ENCODE peak calls at places on chromosomes 4 and X, in four cellular contexts. N, U, W and Y are unnamed samples.

GRCh38 chr4:67087897-67088296 is 457.4 kb downstream of the CENPC start:
- DNase-seq in W (peak; percentile 41), U (no peak), N (peak; percentile 45), Y (no peak)

GRCh38 chrX:20421275-20421674 is 154.6 kb upstream of the RPS6KA3 start:
- DNase-seq in U (no peak), W (no peak), N (no peak), Y (no peak)

GRCh38 chr4:168076989-168077725 is 15.2 kb upstream of the ANXA10 start:
- DNase-seq in N (peak; percentile 75), U (peak; percentile 68), W (peak; percentile 75), Y (peak; percentile 46)

GRCh38 chrX:78643106-78643505 is 16.0 kb downstream of the RTL3 start:
- DNase-seq in U (no peak), W (no peak), N (no peak), Y (no peak)

GRCh38 chr4:71062436-71062835 is 69.0 kb downstream of the DCK start:
- DNase-seq in N (no peak), W (no peak), U (no peak), Y (no peak)

GRCh38 chr4:16129336-16129735 is 45.5 kb upstream of the PROM1 start:
- DNase-seq in U (no peak), W (peak; percentile 35), N (peak; percentile 80), Y (no peak)

GRCh38 chrX:57821703-57822375 is 88.4 kb downstream of the ZXDA start:
- DNase-seq in W (no peak), U (peak; percentile 11), N (peak; percentile 20), Y (peak; percentile 32)

GRCh38 chrX:71253253-71254091 is 468 bp downstream of the ZMYM3 start:
- DNase-seq in U (peak; percentile 15), N (peak; percentile 58), W (peak; percentile 39), Y (no peak)

GRCh38 chrX:109685656-109686078 is 47.4 kb downstream of the ACSL4 start:
- DNase-seq in N (no peak), W (no peak), U (no peak), Y (no peak)

GRCh38 chr4:125780159-125780558 is 465.4 kb downstream of the FAT4 start:
- DNase-seq in N (no peak), U (no peak), W (no peak), Y (no peak)

GRCh38 chrX:154799554-154800348 is 5.5 kb downstream of the MPP1 start:
- DNase-seq in W (peak; percentile 62), U (peak; percentile 55), N (peak; percentile 57), Y (no peak)

GRCh38 chr4:54840992-54841768 is 183.4 kb downstream of the KIT start:
- DNase-seq in W (peak; percentile 30), N (no peak), U (no peak), Y (no peak)

GRCh38 chr4:175947117-175947722 is 118.4 kb upstream of the WDR17 start:
- DNase-seq in N (no peak), W (no peak), U (no peak), Y (no peak)

GRCh38 chrX:1725472-1725871 is 110.6 kb downstream of the ASMT start:
- DNase-seq in U (no peak), W (no peak), N (no peak), Y (no peak)

GRCh38 chr4:153497988-153498967 is 32.1 kb downstream of the TMEM131L start:
- DNase-seq in U (no peak), W (no peak), N (no peak), Y (no peak)

GRCh38 chrX:69493193-69493592 is 10.9 kb upstream of the NALF2 start:
- DNase-seq in N (peak; percentile 56), U (peak; percentile 31), W (peak; percentile 43), Y (no peak)

GRCh38 chrX:101595739-101596419 is 21.9 kb downstream of the ARMCX6 start:
- DNase-seq in W (no peak), N (peak; percentile 20), U (peak; percentile 62), Y (peak; percentile 38)

GRCh38 chr4:106315968-106316772 is at the start of the genes AIMP1 and TBCK:
- DNase-seq in W (peak; percentile 87), N (peak; percentile 91), U (peak; percentile 92), Y (peak; percentile 91)
- H3K4me1 ChIP-seq in W (peaks cover 58% of the 10 kb centered on the region), N (no peaks in the 10 kb centered on the region), U (peaks cover 4% of the 10 kb centered on the region), Y (peaks cover 11% of the 10 kb centered on the region)

DNA sequence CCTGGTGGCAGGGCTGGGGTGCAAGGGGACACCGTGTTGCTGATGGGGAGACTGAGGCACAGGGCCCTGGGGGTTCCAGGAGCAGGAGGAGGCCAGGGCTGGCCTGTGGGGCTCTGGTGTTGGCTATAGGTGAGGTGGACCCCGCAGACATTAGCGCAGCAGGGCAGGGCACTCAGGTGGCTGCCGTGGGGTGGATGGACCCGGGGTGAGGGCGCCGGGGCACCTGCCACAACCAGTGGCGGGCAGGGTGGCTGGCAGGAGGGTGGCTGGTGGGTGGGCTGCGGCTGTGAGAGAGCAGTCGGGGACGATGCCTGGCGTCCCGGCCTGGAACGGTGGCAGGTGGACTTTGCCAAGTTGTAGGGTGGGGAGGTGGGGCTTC is 6.9 kb downstream of the FGFR3 start:
- DNase-seq in W (no peak), N (no peak), U (no peak), Y (no peak)
- H3K4me1 ChIP-seq in W (peaks cover 22% of the 10 kb centered on the region), N (no peaks in the 10 kb centered on the region), U (peaks cover 4% of the 10 kb centered on the region), Y (no peaks in the 10 kb centered on the region)

GRCh38 chr4:140357868-140358267 is 15.6 kb upstream of the SCOC start:
- DNase-seq in U (no peak), N (no peak), W (no peak), Y (no peak)
- H3K4me1 ChIP-seq in U (peaks cover 8% of the 10 kb centered on the region), N (no peaks in the 10 kb centered on the region), W (peaks cover 11% of the 10 kb centered on the region), Y (no peaks in the 10 kb centered on the region)

DNA sequence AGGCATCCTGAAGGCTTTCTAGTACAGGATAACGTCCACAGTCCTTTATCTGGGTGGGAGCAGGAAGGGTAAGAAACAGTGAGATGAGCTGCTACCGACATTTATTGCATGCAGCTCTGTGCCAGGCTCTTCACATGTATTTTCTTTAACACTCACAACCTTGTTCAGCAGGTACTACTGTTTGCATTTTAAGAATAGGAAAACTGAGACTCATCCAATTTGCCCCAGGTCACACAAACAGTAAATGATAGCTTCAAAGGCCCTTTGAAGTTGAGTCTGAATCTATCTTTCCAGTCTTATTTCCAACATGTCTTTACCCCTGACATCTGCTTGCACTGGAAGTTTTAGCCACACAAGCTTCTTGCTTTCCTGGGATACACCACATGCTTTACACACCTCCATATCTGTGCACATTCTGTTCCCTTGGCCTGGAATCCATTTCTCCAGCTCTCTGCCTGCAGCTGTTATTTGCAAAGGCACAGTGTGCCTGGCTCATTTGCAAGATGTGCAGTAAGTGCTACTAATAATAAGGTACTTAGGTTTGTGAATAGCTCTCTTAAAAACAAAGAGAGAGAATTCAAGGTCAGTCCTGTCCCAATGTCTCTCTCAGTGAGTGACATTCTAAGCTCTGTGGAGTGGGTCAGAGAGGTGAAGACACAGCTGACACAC is 61.2 kb downstream of the METTL14 start:
- DNase-seq in N (no peak), U (no peak), W (no peak), Y (no peak)
- H3K4me1 ChIP-seq in N (peaks cover 4% of the 10 kb centered on the region), U (no peaks in the 10 kb centered on the region), W (peaks cover 43% of the 10 kb centered on the region), Y (no peaks in the 10 kb centered on the region)